ENCODE peak calls at places on chromosomes 3 and 15, in ten cellular contexts. One of them, this sample, is unnamed.

GRCh38 chr3:6799264-6799915 is 61.5 kb upstream of the GRM7 start:
- DNase-seq in Daoy: peak; percentile 1
- DNase-seq in stimulated activated CD4-positive, alpha-beta T cell treated with anti-CD3 and anti-CD28 coated beads, Interleukin-15, amount 100 ng/mL, for 1 hour: no peak
- DNase-seq in caudate nucleus: no peak
- DNase-seq in germinal center: peak; percentile 5
- DNase-seq in H54: no peak
- DNase-seq in NAMALWA: peak; percentile 53
- DNase-seq in NT2/D1: peak; percentile 11
- DNase-seq in GM12892: no peak
- DNase-seq in fibroblast of mammary gland: peak; percentile 8
- DNase-seq in this sample: peak; percentile 19

GRCh38 chr3:18300916-18301315 is 124.2 kb downstream of the SATB1 start:
- DNase-seq in Daoy: no peak
- DNase-seq in stimulated activated CD4-positive, alpha-beta T cell treated with anti-CD3 and anti-CD28 coated beads, Interleukin-15, amount 100 ng/mL, for 1 hour: no peak
- DNase-seq in caudate nucleus: no peak
- DNase-seq in germinal center: no peak
- DNase-seq in H54: no peak
- DNase-seq in NAMALWA: no peak
- DNase-seq in NT2/D1: no peak
- DNase-seq in GM12892: no peak
- DNase-seq in fibroblast of mammary gland: no peak
- DNase-seq in this sample: no peak

GRCh38 chr3:48756640-48757039 is 39.6 kb upstream of the IP6K2 start:
- DNase-seq in Daoy: peak; percentile 11
- DNase-seq in stimulated activated CD4-positive, alpha-beta T cell treated with anti-CD3 and anti-CD28 coated beads, Interleukin-15, amount 100 ng/mL, for 1 hour: no peak
- DNase-seq in caudate nucleus: no peak
- DNase-seq in germinal center: no peak
- DNase-seq in H54: no peak
- DNase-seq in NAMALWA: no peak
- DNase-seq in NT2/D1: no peak
- DNase-seq in GM12892: no peak
- DNase-seq in fibroblast of mammary gland: no peak
- DNase-seq in this sample: no peak

GRCh38 chr15:43922021-43922420 is 95.2 kb downstream of the WDR76 start:
- DNase-seq in Daoy: peak; percentile 19
- DNase-seq in stimulated activated CD4-positive, alpha-beta T cell treated with anti-CD3 and anti-CD28 coated beads, Interleukin-15, amount 100 ng/mL, for 1 hour: no peak
- DNase-seq in caudate nucleus: no peak
- DNase-seq in germinal center: no peak
- DNase-seq in H54: no peak
- DNase-seq in NAMALWA: no peak
- DNase-seq in NT2/D1: no peak
- DNase-seq in GM12892: no peak
- DNase-seq in fibroblast of mammary gland: peak; percentile 34
- DNase-seq in this sample: no peak

GRCh38 chr15:25727116-25727515 is 136.0 kb downstream of the ATP10A start:
- DNase-seq in Daoy: no peak
- DNase-seq in stimulated activated CD4-positive, alpha-beta T cell treated with anti-CD3 and anti-CD28 coated beads, Interleukin-15, amount 100 ng/mL, for 1 hour: no peak
- DNase-seq in caudate nucleus: no peak
- DNase-seq in germinal center: no peak
- DNase-seq in H54: no peak
- DNase-seq in NAMALWA: no peak
- DNase-seq in NT2/D1: no peak
- DNase-seq in GM12892: no peak
- DNase-seq in fibroblast of mammary gland: no peak
- DNase-seq in this sample: no peak

GRCh38 chr3:148723591-148723990 is 25.9 kb downstream of the AGTR1 start:
- DNase-seq in Daoy: peak; percentile 33
- DNase-seq in stimulated activated CD4-positive, alpha-beta T cell treated with anti-CD3 and anti-CD28 coated beads, Interleukin-15, amount 100 ng/mL, for 1 hour: no peak
- DNase-seq in caudate nucleus: no peak
- DNase-seq in germinal center: no peak
- DNase-seq in H54: peak; percentile 30
- DNase-seq in NAMALWA: no peak
- DNase-seq in NT2/D1: no peak
- DNase-seq in GM12892: no peak
- DNase-seq in fibroblast of mammary gland: peak; percentile 89
- DNase-seq in this sample: no peak

GRCh38 chr3:185069583-185070030 is 83.3 kb downstream of the C3orf70 start:
- DNase-seq in Daoy: no peak
- DNase-seq in stimulated activated CD4-positive, alpha-beta T cell treated with anti-CD3 and anti-CD28 coated beads, Interleukin-15, amount 100 ng/mL, for 1 hour: no peak
- DNase-seq in caudate nucleus: no peak
- DNase-seq in germinal center: no peak
- DNase-seq in H54: no peak
- DNase-seq in NAMALWA: peak; percentile 28
- DNase-seq in NT2/D1: peak; percentile 27
- DNase-seq in GM12892: no peak
- DNase-seq in fibroblast of mammary gland: no peak
- DNase-seq in this sample: no peak

GRCh38 chr3:136651585-136651984 is 100.6 kb downstream of the STAG1 start:
- DNase-seq in Daoy: no peak
- DNase-seq in stimulated activated CD4-positive, alpha-beta T cell treated with anti-CD3 and anti-CD28 coated beads, Interleukin-15, amount 100 ng/mL, for 1 hour: no peak
- DNase-seq in caudate nucleus: no peak
- DNase-seq in germinal center: no peak
- DNase-seq in H54: no peak
- DNase-seq in NAMALWA: no peak
- DNase-seq in NT2/D1: no peak
- DNase-seq in GM12892: no peak
- DNase-seq in fibroblast of mammary gland: no peak
- DNase-seq in this sample: no peak

GRCh38 chr3:197541756-197542539 is 13.8 kb downstream of the BDH1 start:
- DNase-seq in Daoy: no peak
- DNase-seq in stimulated activated CD4-positive, alpha-beta T cell treated with anti-CD3 and anti-CD28 coated beads, Interleukin-15, amount 100 ng/mL, for 1 hour: no peak
- DNase-seq in caudate nucleus: no peak
- DNase-seq in germinal center: no peak
- DNase-seq in H54: peak; percentile 93
- DNase-seq in NAMALWA: no peak
- DNase-seq in NT2/D1: no peak
- DNase-seq in GM12892: no peak
- DNase-seq in fibroblast of mammary gland: peak; percentile 89
- DNase-seq in this sample: no peak

GRCh38 chr3:77026904-77027634 is 12.8 kb upstream of the ROBO2 start:
- DNase-seq in Daoy: no peak
- DNase-seq in stimulated activated CD4-positive, alpha-beta T cell treated with anti-CD3 and anti-CD28 coated beads, Interleukin-15, amount 100 ng/mL, for 1 hour: no peak
- DNase-seq in caudate nucleus: no peak
- DNase-seq in germinal center: no peak
- DNase-seq in H54: no peak
- DNase-seq in NAMALWA: no peak
- DNase-seq in NT2/D1: no peak
- DNase-seq in GM12892: no peak
- DNase-seq in fibroblast of mammary gland: no peak
- DNase-seq in this sample: no peak

GRCh38 chr3:58366699-58367098 is 34.0 kb downstream of the PXK start:
- DNase-seq in Daoy: no peak
- DNase-seq in stimulated activated CD4-positive, alpha-beta T cell treated with anti-CD3 and anti-CD28 coated beads, Interleukin-15, amount 100 ng/mL, for 1 hour: no peak
- DNase-seq in caudate nucleus: no peak
- DNase-seq in germinal center: no peak
- DNase-seq in H54: no peak
- DNase-seq in NAMALWA: no peak
- DNase-seq in NT2/D1: no peak
- DNase-seq in GM12892: no peak
- DNase-seq in fibroblast of mammary gland: peak; percentile 48
- DNase-seq in this sample: no peak

GRCh38 chr15:30979457-30979856 is 12.0 kb downstream of the MTMR10 start:
- DNase-seq in Daoy: no peak
- DNase-seq in stimulated activated CD4-positive, alpha-beta T cell treated with anti-CD3 and anti-CD28 coated beads, Interleukin-15, amount 100 ng/mL, for 1 hour: no peak
- DNase-seq in caudate nucleus: no peak
- DNase-seq in germinal center: no peak
- DNase-seq in H54: no peak
- DNase-seq in NAMALWA: no peak
- DNase-seq in NT2/D1: no peak
- DNase-seq in GM12892: no peak
- DNase-seq in fibroblast of mammary gland: no peak
- DNase-seq in this sample: peak; percentile 31

GRCh38 chr3:81572201-81572756 is 189.2 kb downstream of the GBE1 start:
- DNase-seq in Daoy: no peak
- DNase-seq in stimulated activated CD4-positive, alpha-beta T cell treated with anti-CD3 and anti-CD28 coated beads, Interleukin-15, amount 100 ng/mL, for 1 hour: no peak
- DNase-seq in caudate nucleus: no peak
- DNase-seq in germinal center: no peak
- DNase-seq in H54: no peak
- DNase-seq in NAMALWA: no peak
- DNase-seq in NT2/D1: no peak
- DNase-seq in GM12892: no peak
- DNase-seq in fibroblast of mammary gland: no peak
- DNase-seq in this sample: no peak

GRCh38 chr3:141981084-141981483 is 104.6 kb downstream of the ATP1B3 start:
- DNase-seq in Daoy: no peak
- DNase-seq in stimulated activated CD4-positive, alpha-beta T cell treated with anti-CD3 and anti-CD28 coated beads, Interleukin-15, amount 100 ng/mL, for 1 hour: no peak
- DNase-seq in caudate nucleus: no peak
- DNase-seq in germinal center: no peak
- DNase-seq in H54: no peak
- DNase-seq in NAMALWA: no peak
- DNase-seq in NT2/D1: no peak
- DNase-seq in GM12892: no peak
- DNase-seq in fibroblast of mammary gland: no peak
- DNase-seq in this sample: no peak

GRCh38 chr3:149162007-149162406 is 32.6 kb downstream of the HPS3 start:
- DNase-seq in Daoy: no peak
- DNase-seq in stimulated activated CD4-positive, alpha-beta T cell treated with anti-CD3 and anti-CD28 coated beads, Interleukin-15, amount 100 ng/mL, for 1 hour: no peak
- DNase-seq in caudate nucleus: no peak
- DNase-seq in germinal center: no peak
- DNase-seq in H54: no peak
- DNase-seq in NAMALWA: no peak
- DNase-seq in NT2/D1: no peak
- DNase-seq in GM12892: no peak
- DNase-seq in fibroblast of mammary gland: no peak
- DNase-seq in this sample: no peak

GRCh38 chr3:133999891-134000685 is 29.6 kb downstream of the SLCO2A1 start:
- DNase-seq in Daoy: no peak
- DNase-seq in stimulated activated CD4-positive, alpha-beta T cell treated with anti-CD3 and anti-CD28 coated beads, Interleukin-15, amount 100 ng/mL, for 1 hour: no peak
- DNase-seq in caudate nucleus: no peak
- DNase-seq in germinal center: no peak
- DNase-seq in H54: no peak
- DNase-seq in NAMALWA: no peak
- DNase-seq in NT2/D1: no peak
- DNase-seq in GM12892: no peak
- DNase-seq in fibroblast of mammary gland: no peak
- DNase-seq in this sample: no peak

GRCh38 chr3:193897288-193897687 is 238.7 kb upstream of the HES1 start:
- DNase-seq in Daoy: no peak
- DNase-seq in stimulated activated CD4-positive, alpha-beta T cell treated with anti-CD3 and anti-CD28 coated beads, Interleukin-15, amount 100 ng/mL, for 1 hour: no peak
- DNase-seq in caudate nucleus: no peak
- DNase-seq in germinal center: no peak
- DNase-seq in H54: no peak
- DNase-seq in NAMALWA: no peak
- DNase-seq in NT2/D1: no peak
- DNase-seq in GM12892: no peak
- DNase-seq in fibroblast of mammary gland: peak; percentile 37
- DNase-seq in this sample: no peak

GRCh38 chr15:76337739-76338554 is 1.4 kb downstream of the ISL2 start:
- DNase-seq in Daoy: peak; percentile 13
- DNase-seq in stimulated activated CD4-positive, alpha-beta T cell treated with anti-CD3 and anti-CD28 coated beads, Interleukin-15, amount 100 ng/mL, for 1 hour: no peak
- DNase-seq in caudate nucleus: no peak
- DNase-seq in germinal center: peak; percentile 23
- DNase-seq in H54: no peak
- DNase-seq in NAMALWA: no peak
- DNase-seq in NT2/D1: no peak
- DNase-seq in GM12892: no peak
- DNase-seq in fibroblast of mammary gland: no peak
- DNase-seq in this sample: peak; percentile 55

GRCh38 chr15:31096563-31096962 is 5.0 kb downstream of the TRPM1 start:
- DNase-seq in Daoy: no peak
- DNase-seq in stimulated activated CD4-positive, alpha-beta T cell treated with anti-CD3 and anti-CD28 coated beads, Interleukin-15, amount 100 ng/mL, for 1 hour: no peak
- DNase-seq in caudate nucleus: no peak
- DNase-seq in germinal center: no peak
- DNase-seq in H54: no peak
- DNase-seq in NAMALWA: no peak
- DNase-seq in NT2/D1: no peak
- DNase-seq in GM12892: no peak
- DNase-seq in fibroblast of mammary gland: no peak
- DNase-seq in this sample: no peak

GRCh38 chr3:134829716-134830115 is 34.7 kb downstream of the EPHB1 start:
- DNase-seq in Daoy: no peak
- DNase-seq in stimulated activated CD4-positive, alpha-beta T cell treated with anti-CD3 and anti-CD28 coated beads, Interleukin-15, amount 100 ng/mL, for 1 hour: no peak
- DNase-seq in caudate nucleus: no peak
- DNase-seq in germinal center: no peak
- DNase-seq in H54: no peak
- DNase-seq in NAMALWA: no peak
- DNase-seq in NT2/D1: no peak
- DNase-seq in GM12892: no peak
- DNase-seq in fibroblast of mammary gland: no peak
- DNase-seq in this sample: no peak